ENCODE peak calls at places on chromosomes 3 and 15, in nine cellular contexts. K is PC-3; X is effector memory CD4-positive, alpha-beta T cell; P is mesenchymal stem cell; U is PC-9; T is colonic mucosa; G is endothelial cell of umbilical vein; N is MM.1S; L is IMR-90. Y is an unnamed sample. For H3K9me3 and H3K27me3, the result is how much of the 10 kb centered on the place peaks cover.

GRCh38 chr3:144229973-144230372 is 258.4 kb downstream of the DIPK2A start:
- DNase-seq in K (no peak), L (no peak), N (no peak), T (no peak), G (no peak), U (no peak), X (no peak), P (no peak), Y (no peak)

GRCh38 chr3:49378249-49378899 is 20.2 kb upstream of the GPX1 start:
- DNase-seq in U (peak), T (no peak), L (peak), G (no peak), K (peak), X (no peak), N (no peak), P (peak), Y (no peak)

GRCh38 chr3:11618897-11619296 is 24.8 kb downstream of the VGLL4 start:
- DNase-seq in L (no peak), U (no peak), K (no peak), T (no peak), G (peak), P (no peak), X (no peak), N (no peak), Y (no peak)

GRCh38 chr3:47877288-47877687 is 74.3 kb downstream of the DHX30 start:
- DNase-seq in G (peak), T (no peak), N (no peak), K (no peak), U (no peak), L (peak), P (peak), X (no peak), Y (no peak)

GRCh38 chr3:64667887-64668581 is 19.8 kb downstream of the ADAMTS9 start:
- DNase-seq in L (no peak), X (no peak), K (no peak), P (no peak), G (no peak), N (no peak), U (no peak), T (no peak), Y (no peak)

GRCh38 chr3:44477312-44478030 is at the start of gene ZNF445:
- DNase-seq in X (peak), N (peak), T (peak), P (peak), U (peak), L (peak), K (peak), G (peak), Y (peak)

GRCh38 chr15:33852570-33852969 is 115.7 kb upstream of the CHRM5 start:
- DNase-seq in X (no peak), L (peak), G (no peak), U (peak), N (no peak), P (peak), T (no peak), K (peak), Y (no peak)

GRCh38 chr3:150889105-150889504 is 16.1 kb downstream of the MINDY4B start:
- DNase-seq in T (no peak), L (no peak), U (no peak), K (no peak), P (no peak), X (no peak), G (no peak), N (no peak), Y (no peak)

GRCh38 chr3:119885746-119886530 is 104.0 kb downstream of the NR1I2 start:
- DNase-seq in P (peak), K (no peak), U (no peak), T (no peak), X (no peak), L (no peak), G (no peak), N (no peak), Y (no peak)

GRCh38 chr3:141940204-141940776 is 63.8 kb downstream of the ATP1B3 start:
- DNase-seq in G (peak), K (peak), U (peak), L (peak), P (peak), N (no peak), X (no peak), T (peak), Y (no peak)

GRCh38 chr15:45795487-45796069 is 160.7 kb downstream of the SQOR start:
- DNase-seq in P (peak), N (peak), U (peak), G (peak), L (peak), K (peak), T (peak), X (no peak), Y (no peak)

GRCh38 chr3:185009650-185010049 is 143.2 kb downstream of the C3orf70 start:
- DNase-seq in N (no peak), L (no peak), U (no peak), T (no peak), K (no peak), P (no peak), G (no peak), X (no peak), Y (no peak)

GRCh38 chr15:80153900-80154299 is 1.1 kb downstream of the FAH start:
- DNase-seq in L (peak), K (no peak), G (no peak), T (no peak), P (peak), U (no peak), X (no peak), N (no peak), Y (no peak)

GRCh38 chr3:186083746-186084145 is 25.1 kb downstream of the ETV5 start:
- DNase-seq in P (no peak), K (no peak), G (no peak), N (no peak), T (no peak), X (no peak), U (no peak), L (peak), Y (no peak)

GRCh38 chr3:116444819-116445290 is 432 bp downstream of the LSAMP start:
- DNase-seq in T (no peak), K (no peak), N (no peak), U (no peak), G (no peak), X (no peak), L (no peak), P (peak), Y (no peak)

GRCh38 chr15:90710436-90710835 is 6.7 kb upstream of the BLM start:
- DNase-seq in X (no peak), T (no peak), P (no peak), K (no peak), L (no peak), U (no peak), N (no peak), G (no peak), Y (no peak)

GRCh38 chr15:64112077-64112772 is 16.4 kb downstream of the SNX1 start:
- DNase-seq in K (no peak), T (no peak), U (no peak), L (no peak), G (no peak), X (no peak), P (no peak), N (no peak), Y (no peak)

GRCh38 chr3:29284578-29284977 is 3.7 kb downstream of the RBMS3 start:
- DNase-seq in P (no peak), L (peak), N (no peak), U (no peak), X (no peak), T (no peak), G (peak), K (no peak), Y (no peak)

GRCh38 chr3:74139648-74140047 is 474.8 kb downstream of the CNTN3 start:
- DNase-seq in K (no peak), G (no peak), N (peak), P (no peak), T (no peak), X (no peak), L (no peak), U (no peak), Y (no peak)

GRCh38 chr3:196662711-196663571 is 23.4 kb downstream of the NRROS start:
- DNase-seq in X (no peak), L (peak), U (no peak), P (no peak), T (no peak), K (no peak), G (no peak), N (no peak), Y (no peak)

DNA sequence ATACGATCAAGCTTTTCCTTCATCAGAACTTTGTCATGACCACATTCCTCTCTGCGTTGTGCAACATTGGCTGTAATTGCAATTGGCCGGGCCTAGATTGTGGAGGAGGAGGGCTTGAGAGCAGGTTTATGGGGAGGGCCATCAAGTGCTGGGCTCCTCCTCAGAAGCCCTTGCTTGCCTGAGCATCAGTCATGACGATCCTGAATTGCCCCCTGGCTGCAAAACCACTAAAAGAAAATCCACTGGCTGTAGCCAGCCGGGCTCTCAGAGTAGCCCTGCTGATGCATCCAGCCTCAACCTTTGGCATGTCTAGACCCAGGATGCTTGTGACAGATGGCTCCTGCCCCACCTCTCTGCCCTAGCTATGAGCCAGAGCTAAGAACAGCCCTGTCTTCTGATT is 13.4 kb upstream of the TRH start:
- DNase-seq in X (no peak), N (no peak), T (no peak), L (no peak), P (no peak), G (no peak), K (no peak), U (peak), Y (no peak)
- H3K9me3 ChIP-seq in X (under half), N (under half), T (under half), L (under half), P (under half), G (under half), K (under half), U (under half), Y (under half)

GRCh38 chr3:134251731-134252391 is 1.2 kb upstream of the RYK start:
- DNase-seq in P (no peak), T (no peak), K (no peak), N (no peak), G (no peak), X (no peak), L (no peak), U (no peak), Y (no peak)

GRCh38 chr3:134252766-134253165 is 2.1 kb upstream of the RYK start:
- DNase-seq in T (no peak), U (no peak), X (no peak), G (no peak), P (no peak), L (no peak), K (no peak), N (no peak), Y (no peak)

GRCh38 chr3:134249935-134250716 is 533 bp downstream of the RYK start:
- DNase-seq in L (peak), P (peak), U (peak), K (peak), G (peak), T (peak), N (peak), X (peak), Y (no peak)

GRCh38 chr3:134250717-134251220 is at the start of gene RYK:
- DNase-seq in K (peak), N (peak), U (peak), G (peak), X (peak), T (peak), P (peak), L (peak), Y (peak)

DNA sequence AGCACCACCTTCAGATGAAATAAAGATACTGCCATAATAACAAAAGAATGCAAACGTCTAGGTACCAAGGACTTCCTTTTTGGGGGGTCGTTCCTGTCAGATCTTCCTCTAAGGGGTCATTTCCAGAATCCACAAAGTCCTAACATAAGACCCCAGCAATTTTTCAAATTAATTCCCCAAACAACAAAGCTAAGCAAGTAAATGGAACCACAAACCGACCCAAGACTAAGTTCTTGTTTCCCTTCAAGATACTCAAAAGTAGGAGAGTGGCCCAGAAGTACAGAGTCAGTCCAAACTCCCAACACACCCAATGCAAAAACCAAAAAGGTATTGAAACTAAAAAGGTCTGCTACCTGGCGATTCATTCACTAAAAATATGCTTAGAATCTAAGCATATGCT is 1.2 kb downstream of the RYK start:
- DNase-seq in K (no peak), X (no peak), N (no peak), G (peak), T (no peak), P (peak), U (no peak), L (no peak), Y (no peak)
- H3K4me3 ChIP-seq in K (peak), X (peak), N (no peak), G (peak), T (peak), P (no peak), U (peak), L (peak), Y (peak)

DNA sequence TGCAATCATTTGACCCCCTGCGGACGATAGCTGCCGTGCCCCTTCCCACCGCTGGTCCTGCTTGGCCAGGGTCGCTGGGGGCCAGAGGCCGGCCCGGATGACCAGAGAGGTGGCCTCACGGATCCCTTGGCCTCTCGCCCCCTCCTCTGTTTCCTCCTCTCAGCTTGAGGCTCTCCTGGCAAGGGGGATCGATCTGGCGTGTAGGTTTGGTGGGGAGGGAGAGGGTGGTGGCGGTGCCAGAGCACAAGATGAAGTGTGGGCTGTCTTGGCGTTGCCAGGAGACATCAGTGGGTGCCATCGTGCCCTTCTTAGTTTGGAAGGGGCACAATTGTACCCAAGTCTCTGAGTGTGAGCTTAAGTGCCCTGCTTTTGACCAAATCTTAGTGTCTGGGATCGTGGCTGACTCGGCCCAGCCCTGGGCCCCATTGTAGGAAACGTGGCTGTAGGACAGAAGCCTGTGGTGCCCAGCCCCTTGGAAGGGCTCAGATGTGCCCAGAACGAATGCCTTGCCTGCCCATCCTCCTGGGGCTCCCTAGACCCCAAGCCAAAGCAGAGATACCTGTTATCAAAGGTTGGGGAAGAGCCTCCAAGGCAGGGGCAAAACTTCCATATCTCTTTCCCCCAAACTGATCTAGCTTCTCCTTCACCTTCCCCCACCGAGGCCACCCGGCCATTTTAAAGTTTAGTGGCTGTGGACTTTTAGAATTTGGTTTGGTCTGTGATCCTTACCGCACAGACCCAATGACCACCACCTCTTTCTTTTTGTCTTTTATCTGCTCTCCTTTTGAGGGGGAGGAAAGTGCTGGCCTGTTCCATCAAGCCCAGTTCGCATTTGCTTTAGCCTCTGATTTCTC is 14.4 kb downstream of the NR2F2 start:
- DNase-seq in T (peak), P (peak), X (no peak), G (peak), L (no peak), U (no peak), N (no peak), K (no peak), Y (no peak)
- H3K27me3 ChIP-seq in T (under half), P (under half), X (half or more), G (under half), L (under half), U (under half), N (under half), K (under half), Y (under half)

DNA sequence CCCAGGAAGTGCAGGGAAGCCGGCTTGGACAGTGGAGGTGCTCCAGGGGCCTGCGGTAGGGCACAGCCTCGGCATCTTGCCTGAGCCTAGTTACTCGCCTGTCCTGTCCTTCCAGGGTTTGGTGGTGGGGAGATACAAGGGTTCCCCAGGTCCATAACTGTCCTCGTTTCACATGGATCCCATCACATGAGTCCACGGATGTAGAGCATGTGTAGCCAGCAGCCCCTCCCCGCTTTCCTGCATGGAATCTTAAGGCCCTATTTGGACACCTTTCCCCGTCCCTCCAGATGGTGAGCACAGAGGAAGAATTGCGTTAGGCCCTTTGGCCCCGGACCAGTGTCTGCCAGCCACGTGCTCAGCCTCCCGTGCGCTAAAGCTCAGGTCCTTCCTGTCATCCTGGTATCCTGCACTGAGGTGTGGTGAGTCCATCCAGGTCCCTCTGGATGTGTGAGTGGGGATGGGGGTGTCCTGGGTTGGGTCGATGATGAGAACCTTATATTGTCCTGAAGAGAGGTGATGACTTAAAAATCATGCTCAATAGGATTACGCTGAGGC is 230.4 kb downstream of the SNRPN start:
- DNase-seq in T (no peak), L (no peak), G (no peak), U (no peak), P (no peak), N (no peak), K (no peak), X (no peak), Y (no peak)
- H3K9me3 ChIP-seq in T (under half), L (half or more), G (under half), U (under half), P (under half), N (under half), K (under half), X (under half), Y (half or more)

DNA sequence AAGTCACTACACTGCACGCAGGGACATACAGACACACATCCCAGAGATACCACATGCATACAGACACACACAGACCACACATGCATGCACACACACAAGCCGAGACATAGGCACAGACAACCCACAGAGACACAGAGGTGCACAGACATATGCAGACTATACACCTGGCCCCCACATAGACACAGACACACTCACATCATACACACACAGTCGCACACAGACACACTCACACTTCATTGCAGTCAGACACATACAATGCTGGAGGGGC is 1.2 kb upstream of the MGLL start:
- DNase-seq in L (no peak), N (no peak), G (peak), X (no peak), T (no peak), U (no peak), P (no peak), K (no peak), Y (no peak)
- H3K4me3 ChIP-seq in L (peak), N (no peak), G (peak), X (no peak), T (peak), U (peak), P (peak), K (peak), Y (peak)

Y was measured in AG04450.